ENCODE peak calls at places on chromosomes 12 and 14, in five cellular contexts. M is brain microvascular endothelial cell, Y is heart left ventricle, J is Peyer's patch, O is HL-60. F is an unnamed sample.

GRCh38 chr14:65502676-65503124 is 90.2 kb downstream of the FUT8 start:
- DNase-seq in M (peak; percentile 70), Y (no peak), J (no peak), O (no peak), F (no peak)

GRCh38 chr14:36505892-36506731 is 13.9 kb downstream of the NKX2-1 start:
- DNase-seq in M (no peak), Y (no peak), J (no peak), O (no peak), F (no peak)

GRCh38 chr12:2110841-2111566 is 58.2 kb downstream of the CACNA1C start:
- DNase-seq in M (no peak), Y (no peak), J (no peak), O (no peak), F (no peak)

GRCh38 chr14:29353473-29353872 is 574.2 kb downstream of the PRKD1 start:
- DNase-seq in M (no peak), Y (no peak), J (no peak), O (no peak), F (no peak)

GRCh38 chr14:98458702-98459101 is 813.3 kb downstream of the BCL11B start:
- DNase-seq in M (no peak), Y (no peak), J (no peak), O (no peak), F (no peak)

GRCh38 chr14:68098834-68099233 is 279.3 kb downstream of the RAD51B start:
- DNase-seq in M (no peak), Y (no peak), J (no peak), O (no peak), F (no peak)

GRCh38 chr14:67004521-67004920 is 184.7 kb upstream of the GARIN2 start:
- DNase-seq in M (no peak), Y (no peak), J (no peak), O (no peak), F (no peak)

GRCh38 chr12:47903151-47903611 is 1.6 kb downstream of the VDR start:
- DNase-seq in M (peak; percentile 38), Y (no peak), J (peak; percentile 69), O (peak; percentile 60), F (no peak)

GRCh38 chr14:98182385-98183055 is 1089.5 kb downstream of the BCL11B start:
- DNase-seq in M (peak; percentile 16), Y (no peak), J (no peak), O (no peak), F (peak; percentile 54)

GRCh38 chr12:100268835-100269564 is 2.0 kb downstream of the SCYL2 start:
- DNase-seq in M (no peak), Y (no peak), J (no peak), O (no peak), F (no peak)

GRCh38 chr14:64841772-64842490 is 37.8 kb downstream of the SPTB start:
- DNase-seq in M (no peak), Y (peak; percentile 83), J (no peak), O (no peak), F (no peak)

GRCh38 chr12:108157856-108158255 is 28.8 kb downstream of the WSCD2 start:
- DNase-seq in M (no peak), Y (no peak), J (no peak), O (no peak), F (no peak)

GRCh38 chr12:117069126-117069788 is 30.0 kb downstream of the TESC start:
- DNase-seq in M (no peak), Y (no peak), J (no peak), O (no peak), F (no peak)

GRCh38 chr14:99685061-99685995 is 1.2 kb downstream of the CYP46A1 start:
- DNase-seq in M (no peak), Y (no peak), J (peak; percentile 33), O (no peak), F (no peak)

GRCh38 chr12:27794818-27795584 is 15.0 kb upstream of the MANSC4 start:
- DNase-seq in M (no peak), Y (no peak), J (no peak), O (no peak), F (no peak)

GRCh38 chr12:19035552-19035951 is 94.0 kb upstream of the PLEKHA5 start:
- DNase-seq in M (peak; percentile 30), Y (no peak), J (no peak), O (no peak), F (no peak)

GRCh38 chr12:1663440-1664132 is 27.3 kb upstream of the ADIPOR2 start:
- DNase-seq in M (no peak), Y (no peak), J (no peak), O (no peak), F (no peak)

GRCh38 chr12:29521951-29522350 is 24.5 kb upstream of the OVCH1 start:
- DNase-seq in M (peak; percentile 24), Y (no peak), J (no peak), O (no peak), F (no peak)

GRCh38 chr12:73514672-73515071 is 1023.0 kb upstream of the ATXN7L3B start:
- DNase-seq in M (no peak), Y (no peak), J (no peak), O (no peak), F (no peak)

GRCh38 chr12:71558445-71558844 is 105.2 kb downstream of the ZFC3H1 start:
- DNase-seq in M (no peak), Y (no peak), J (no peak), O (no peak), F (no peak)

GRCh38 chr14:65098586-65098985 is 3.7 kb downstream of the MAX start:
- DNase-seq in M (no peak), Y (no peak), J (no peak), O (no peak), F (no peak)

GRCh38 chr14:70788893-70789292 is 20.4 kb downstream of the MAP3K9 start:
- DNase-seq in M (no peak), Y (no peak), J (no peak), O (no peak), F (no peak)

GRCh38 chr12:53061404-53062010 is 11.6 kb downstream of the TNS2 start:
- DNase-seq in M (no peak), Y (peak; percentile 35), J (peak; percentile 76), O (no peak), F (no peak)

GRCh38 chr12:53062011-53062961 is 12.4 kb downstream of the TNS2 start:
- DNase-seq in M (no peak), Y (peak; percentile 33), J (peak; percentile 42), O (no peak), F (no peak)

GRCh38 chr12:53063708-53064612 is 14.1 kb downstream of the TNS2 start:
- DNase-seq in M (peak; percentile 69), Y (peak; percentile 77), J (peak; percentile 57), O (no peak), F (no peak)

GRCh38 chr12:53064613-53065415 is 14.4 kb downstream of the SPRYD3 start:
- DNase-seq in M (no peak), Y (peak; percentile 28), J (no peak), O (no peak), F (no peak)

GRCh38 chr12:53062977-53063707 is 13.3 kb downstream of the TNS2 start:
- DNase-seq in M (no peak), Y (peak; percentile 34), J (peak; percentile 45), O (no peak), F (no peak)
- H3K27ac ChIP-seq in M (no peak overlapping the region), Y (peak overlapping the region; percentile 77), J (no peak overlapping the region), O (no peak overlapping the region), F (no peak overlapping the region)

GRCh38 chr12:32454075-32454474 is 54.7 kb downstream of the FGD4 start:
- DNase-seq in M (peak; percentile 34), Y (no peak), J (no peak), O (no peak), F (peak; percentile 62)

GRCh38 chr12:32457251-32458025 is 58.1 kb downstream of the FGD4 start:
- DNase-seq in M (no peak), Y (no peak), J (no peak), O (no peak), F (no peak)

GRCh38 chr12:32454866-32455265 is 55.5 kb downstream of the FGD4 start:
- DNase-seq in M (no peak), Y (no peak), J (no peak), O (no peak), F (no peak)

GRCh38 chr12:32451816-32452215 is 52.5 kb downstream of the FGD4 start:
- DNase-seq in M (no peak), Y (no peak), J (no peak), O (no peak), F (no peak)

DNA sequence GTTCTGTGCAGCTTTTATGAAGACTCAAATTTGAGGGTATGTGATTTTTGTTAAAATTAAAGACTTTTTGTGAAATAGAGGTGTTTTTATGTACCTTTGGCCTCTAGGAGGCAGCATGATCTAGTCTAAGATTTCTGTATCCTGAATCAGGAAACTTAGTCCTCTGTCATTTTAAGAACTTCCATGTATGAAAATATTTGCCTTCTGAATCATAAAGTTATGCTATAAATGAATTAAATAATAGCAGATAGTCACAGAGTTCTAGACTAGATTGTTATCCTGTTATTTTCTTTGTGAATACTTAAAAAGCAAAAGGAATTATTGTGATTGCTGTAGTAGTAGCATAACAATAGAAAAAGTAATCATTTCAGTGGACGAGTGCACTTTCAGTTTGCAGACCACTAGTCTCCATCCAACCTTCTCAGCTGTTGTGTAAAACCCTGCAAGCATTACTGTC is 56.3 kb downstream of the FGD4 start:
- DNase-seq in M (peak; percentile 52), Y (no peak), J (no peak), O (peak; percentile 24), F (peak; percentile 40)
- H3K27ac ChIP-seq in M (peak overlapping the region; percentile 38), Y (peak overlapping the region; percentile 56), J (no peak overlapping the region), O (peak overlapping the region; percentile 35), F (peak overlapping the region; percentile 2)

DNA sequence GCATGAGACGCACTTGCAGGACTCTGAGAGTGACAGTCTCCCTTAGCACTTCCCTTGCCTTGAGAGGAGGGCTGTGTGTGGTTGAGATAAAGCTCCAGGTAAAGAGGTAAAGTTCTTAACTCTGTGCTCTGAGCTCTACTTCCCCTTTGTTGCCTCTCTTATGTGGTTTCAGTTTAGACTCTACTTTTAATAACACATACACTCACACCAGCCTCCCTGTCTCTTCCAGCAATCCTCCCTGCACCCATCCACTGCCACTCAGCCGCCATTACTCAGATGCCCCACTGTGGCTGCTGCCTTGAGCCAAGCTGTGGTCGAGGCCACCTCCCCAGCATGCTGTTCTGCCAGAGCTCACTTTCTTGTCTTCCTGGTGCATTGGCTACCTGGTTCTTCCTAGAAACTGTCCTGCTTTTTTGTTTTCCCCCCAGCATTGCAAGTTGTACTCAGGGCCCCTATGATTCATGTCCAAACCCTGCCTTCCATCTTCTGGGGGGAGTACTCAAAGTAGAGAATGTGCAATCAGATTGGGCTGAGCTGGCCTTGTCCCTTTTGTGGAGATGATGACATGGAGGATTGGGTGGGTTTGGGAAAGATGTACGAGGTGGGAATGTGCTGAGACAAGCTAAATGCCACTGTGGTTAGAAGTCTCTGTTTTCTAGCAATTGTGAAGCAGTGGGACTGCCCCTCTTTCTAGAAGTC is 115.5 kb upstream of the PARP11 start:
- DNase-seq in M (no peak), Y (no peak), J (no peak), O (no peak), F (no peak)
- H3K27ac ChIP-seq in M (no peak overlapping the region), Y (no peak overlapping the region), J (no peak overlapping the region), O (no peak overlapping the region), F (no peak overlapping the region)

DNA sequence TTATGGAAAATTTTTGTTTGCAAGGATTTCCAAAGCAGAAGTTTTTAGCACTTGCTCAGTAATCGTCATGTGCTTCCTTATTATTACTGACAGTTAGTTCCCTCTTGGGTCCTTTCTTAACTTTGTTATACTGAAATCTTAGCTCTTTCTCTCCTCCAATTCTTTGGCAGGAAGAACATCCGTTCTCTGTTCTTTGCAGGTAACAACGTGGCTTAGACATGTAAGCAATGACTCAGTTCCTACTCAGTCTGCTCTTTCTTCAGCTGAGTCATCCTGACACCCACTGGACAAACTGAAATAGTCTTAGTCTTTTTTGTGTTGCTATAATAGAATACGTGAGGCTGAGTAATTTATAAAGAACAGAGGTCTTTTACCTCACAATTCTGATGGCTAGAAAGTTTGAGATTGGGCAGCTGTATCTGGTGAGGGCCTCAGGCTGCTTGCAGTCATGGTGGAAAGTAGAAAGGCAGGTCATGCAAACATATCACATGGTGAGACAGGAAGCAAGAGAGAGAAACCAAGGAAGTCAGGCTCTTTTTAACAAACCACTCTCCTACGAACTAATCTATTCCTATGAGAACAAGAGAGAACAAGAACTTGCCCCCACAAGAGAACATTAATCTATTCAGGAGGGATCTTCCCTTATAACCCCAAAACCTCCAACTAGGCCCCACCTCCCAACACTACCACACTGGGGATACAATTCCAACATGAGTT is 49.2 kb downstream of the TESPA1 start:
- DNase-seq in M (peak; percentile 86), Y (no peak), J (no peak), O (peak; percentile 21), F (peak; percentile 91)
- H3K27ac ChIP-seq in M (peak overlapping the region; percentile 69), Y (no peak overlapping the region), J (peak overlapping the region; percentile 55), O (peak overlapping the region; percentile 26), F (peak overlapping the region; percentile 89)